ENCODE peak calls at places on chromosomes 1 and 21, in five cellular contexts. X is progenitor cell of endocrine pancreas, P is NCI-H2171 treated with DMSO at 0.1 percent for 48 hours, O is HFFc6, U is cerebellar cortex. Q is an unnamed sample.

GRCh38 chr1:184889902-184890301 is 84.4 kb downstream of the NIBAN1 start:
- DNase-seq in X (no peak), P (peak), O (no peak), U (peak), Q (no peak)

GRCh38 chr1:9201421-9202239 is 32.9 kb upstream of the H6PD start:
- DNase-seq in X (no peak), P (peak), O (peak), U (no peak), Q (peak)

GRCh38 chr1:58919986-58920376 is 136.1 kb upstream of the JUN start:
- DNase-seq in X (no peak), P (peak), O (no peak), U (no peak), Q (no peak)

GRCh38 chr1:30822006-30822405 is 64.4 kb upstream of the LAPTM5 start:
- DNase-seq in X (no peak), P (no peak), O (no peak), U (no peak), Q (no peak)

GRCh38 chr1:94707321-94708298 is 112.5 kb upstream of the SLC44A3 start:
- DNase-seq in X (no peak), P (no peak), O (no peak), U (no peak), Q (no peak)

GRCh38 chr1:217554849-217555248 is 76.0 kb downstream of the GPATCH2 start:
- DNase-seq in X (no peak), P (peak), O (no peak), U (peak), Q (no peak)

GRCh38 chr1:176560681-176561080 is 97.7 kb downstream of the PAPPA2 start:
- DNase-seq in X (no peak), P (no peak), O (no peak), U (no peak), Q (no peak)

GRCh38 chr1:236150972-236151371 is 8.6 kb downstream of the GPR137B start:
- DNase-seq in X (no peak), P (no peak), O (no peak), U (no peak), Q (no peak)

GRCh38 chr1:151972533-151973270 is 21.0 kb downstream of the S100A10 start:
- DNase-seq in X (no peak), P (peak), O (peak), U (no peak), Q (peak)

GRCh38 chr1:225539069-225539468 is 111.2 kb upstream of the LBR start:
- DNase-seq in X (no peak), P (no peak), O (no peak), U (no peak), Q (no peak)

GRCh38 chr1:170503691-170504090 is 28.3 kb upstream of the GORAB start:
- DNase-seq in X (no peak), P (no peak), O (no peak), U (no peak), Q (no peak)

GRCh38 chr1:117928881-117929339 is 511 bp downstream of the GDAP2 start:
- DNase-seq in X (peak), P (peak), O (peak), U (peak), Q (peak)

GRCh38 chr21:45228656-45229240 is 58.9 kb downstream of the POFUT2 start:
- DNase-seq in X (no peak), P (no peak), O (no peak), U (no peak), Q (no peak)

GRCh38 chr1:93919780-93920179 is 10.6 kb upstream of the GCLM start:
- DNase-seq in X (no peak), P (peak), O (no peak), U (no peak), Q (no peak)

GRCh38 chr1:65681101-65681500 is 111.6 kb upstream of the PDE4B start:
- DNase-seq in X (no peak), P (no peak), O (peak), U (no peak), Q (no peak)

GRCh38 chr1:46595127-46595526 is 8.9 kb downstream of the MKNK1 start:
- DNase-seq in X (no peak), P (no peak), O (no peak), U (no peak), Q (no peak)

GRCh38 chr1:25695991-25696330 is 79.4 kb downstream of the MAN1C1 start:
- DNase-seq in X (no peak), P (no peak), O (peak), U (no peak), Q (peak)

GRCh38 chr1:13813398-13814012 is 113.5 kb downstream of the PRDM2 start:
- DNase-seq in X (peak), P (no peak), O (no peak), U (no peak), Q (peak)

GRCh38 chr1:235918032-235918431 is 51.3 kb upstream of the LYST start:
- DNase-seq in X (no peak), P (peak), O (no peak), U (peak), Q (no peak)

GRCh38 chr1:116754203-116754977 is at the start of gene CD2:
- DNase-seq in X (no peak), P (no peak), O (no peak), U (no peak), Q (no peak)

GRCh38 chr1:182251561-182251960 is 140.0 kb downstream of the GLUL start:
- DNase-seq in X (no peak), P (no peak), O (no peak), U (no peak), Q (no peak)

GRCh38 chr1:62321438-62321837 is 2.2 kb upstream of the KANK4 start:
- DNase-seq in X (no peak), P (no peak), O (peak), U (no peak), Q (peak)

GRCh38 chr1:66402194-66402593 is 131.8 kb upstream of the SGIP1 start:
- DNase-seq in X (no peak), P (peak), O (no peak), U (no peak), Q (no peak)